ENCODE peak calls at places on chromosome 6, in four cellular contexts. M is HepG2, N is K562, U is GM12878. W is an unnamed sample.

GRCh38 chr6:41092421-41093140 is 19.8 kb downstream of the NFYA start:
- DNase-seq in M (peak; percentile 41), U (no peak), N (peak; percentile 20), W (no peak)

GRCh38 chr6:169841251-169841650 is 89.8 kb downstream of the ERMARD start:
- DNase-seq in M (no peak), N (no peak), U (no peak), W (no peak)

GRCh38 chr6:111565316-111566221 is 40.1 kb downstream of the TRAF3IP2 start:
- DNase-seq in U (no peak), M (peak; percentile 30), N (peak; percentile 29), W (no peak)

GRCh38 chr6:23140879-23141278 is 571.5 kb downstream of the HDGFL1 start:
- DNase-seq in U (no peak), N (no peak), M (no peak), W (no peak)

GRCh38 chr6:82568290-82568993 is 204.8 kb downstream of the TPBG start:
- DNase-seq in M (no peak), N (no peak), U (peak; percentile 79), W (no peak)

GRCh38 chr6:144138542-144138941 is 11.8 kb upstream of the STX11 start:
- DNase-seq in U (no peak), M (no peak), N (no peak), W (no peak)

GRCh38 chr6:170049641-170050491 is 241.0 kb downstream of the DLL1 start:
- DNase-seq in N (no peak), U (no peak), M (no peak), W (no peak)

GRCh38 chr6:157741321-157741720 is 81.7 kb upstream of the SNX9 start:
- DNase-seq in N (no peak), U (no peak), M (no peak), W (no peak)

GRCh38 chr6:73476722-73477121 is 15.2 kb downstream of the MTO1 start:
- DNase-seq in U (no peak), M (no peak), N (no peak), W (no peak)

GRCh38 chr6:128511518-128511917 is 8.9 kb downstream of the PTPRK start:
- DNase-seq in U (peak; percentile 27), M (no peak), N (no peak), W (no peak)

GRCh38 chr6:30754631-30755030 is 10.3 kb upstream of the IER3 start:
- DNase-seq in M (no peak), U (no peak), N (no peak), W (no peak)

GRCh38 chr6:128278876-128279275 is 241.5 kb downstream of the PTPRK start:
- DNase-seq in M (no peak), U (no peak), N (no peak), W (no peak)

GRCh38 chr6:17865798-17866725 is 121.4 kb downstream of the KIF13A start:
- DNase-seq in U (no peak), N (peak; percentile 63), M (peak; percentile 53), W (peak; percentile 98)

GRCh38 chr6:15550724-15551123 is 112.1 kb downstream of the DTNBP1 start:
- DNase-seq in N (no peak), M (no peak), U (no peak), W (no peak)

GRCh38 chr6:109174911-109175310 is 79.6 kb downstream of the CEP57L1 start:
- DNase-seq in N (no peak), M (no peak), U (no peak), W (no peak)

GRCh38 chr6:57224769-57225515 is 2.8 kb upstream of the RAB23 start:
- DNase-seq in N (peak; percentile 53), U (no peak), M (no peak), W (no peak)

GRCh38 chr6:45786243-45786795 is 229.3 kb downstream of the CLIC5 start:
- DNase-seq in N (no peak), M (no peak), U (no peak), W (no peak)

GRCh38 chr6:63802606-63803206 is 167.1 kb downstream of the PHF3 start:
- DNase-seq in N (peak; percentile 2), U (no peak), M (peak; percentile 31), W (no peak)

GRCh38 chr6:2450546-2450945 is 205.1 kb upstream of the GMDS start:
- DNase-seq in N (peak; percentile 25), M (no peak), U (no peak), W (no peak)

GRCh38 chr6:82246802-82247633 is 526 bp downstream of the IBTK start:
- DNase-seq in U (no peak), M (peak; percentile 83), N (peak; percentile 81), W (peak; percentile 36)

GRCh38 chr6:6002809-6003333 is 3.9 kb downstream of the NRN1 start:
- DNase-seq in M (no peak), U (no peak), N (no peak), W (no peak)

GRCh38 chr6:6003334-6004146 is 3.2 kb downstream of the NRN1 start:
- DNase-seq in M (no peak), N (no peak), U (no peak), W (no peak)

GRCh38 chr6:6005467-6006427 is 978 bp downstream of the NRN1 start:
- DNase-seq in U (no peak), N (no peak), M (no peak), W (no peak)

GRCh38 chr6:6002005-6002808 is 4.5 kb downstream of the NRN1 start:
- DNase-seq in U (no peak), M (no peak), N (no peak), W (no peak)

DNA sequence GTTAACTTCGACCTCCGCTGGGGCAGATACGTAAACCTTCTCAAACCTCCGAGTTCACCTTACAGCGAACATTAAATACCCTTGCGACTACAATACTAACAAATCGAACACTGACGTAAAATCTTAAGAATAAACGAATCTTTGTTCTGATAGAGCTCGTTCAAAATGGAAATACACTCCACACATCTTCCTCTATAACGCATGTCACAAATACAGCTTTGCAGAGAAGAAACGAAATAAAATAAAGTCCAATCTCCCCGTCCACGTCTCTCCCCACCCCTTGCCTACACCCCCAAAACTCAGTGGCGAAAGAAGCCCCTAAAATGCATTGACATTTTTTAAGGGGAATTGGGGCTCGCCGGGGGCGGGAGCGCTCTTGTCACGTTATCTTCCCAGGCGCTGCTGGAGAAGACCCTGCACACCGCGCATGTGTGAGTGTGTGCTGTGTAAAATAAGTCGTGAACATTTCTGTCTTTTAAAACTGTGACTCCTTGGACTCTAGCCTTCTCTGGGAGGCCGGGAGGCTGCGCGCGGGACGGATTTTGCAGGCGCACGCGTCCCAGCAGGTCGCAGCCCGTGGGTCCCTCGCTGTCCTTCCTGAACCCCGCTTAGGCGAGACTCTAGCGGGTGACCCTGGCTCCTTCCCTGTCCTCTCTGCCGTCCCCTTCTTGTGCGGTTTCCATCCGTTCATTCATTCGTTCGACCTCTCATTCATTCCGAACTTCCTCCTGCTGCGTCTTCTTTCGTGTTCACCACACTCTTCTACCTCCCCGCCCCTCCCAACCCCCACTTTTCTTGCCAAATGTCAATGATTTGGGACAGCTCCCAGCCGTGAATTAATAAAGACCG is 2.4 kb downstream of the NRN1 start:
- DNase-seq in N (no peak), M (no peak), U (no peak), W (no peak)
- TF ChIP-seq EZH2 in N (no peak), M (no peak), U (no peak), W (no peak)

GRCh38 chr6:42340516-42340915 is 111.2 kb downstream of the TRERF1 start:
- DNase-seq in U (no peak), M (no peak), N (no peak), W (no peak)
- TF ChIP-seq SRF in U (no peak), M (no peak), N (no peak), W (no peak)

GRCh38 chr6:161338015-161338414 is 64.2 kb upstream of the AGPAT4 start:
- DNase-seq in M (no peak), U (no peak), N (no peak), W (no peak)

GRCh38 chr6:161346717-161347504 is 73.0 kb upstream of the AGPAT4 start:
- DNase-seq in U (no peak), M (no peak), N (no peak), W (no peak)

GRCh38 chr6:161341638-161342037 is 67.8 kb upstream of the AGPAT4 start:
- DNase-seq in N (no peak), U (no peak), M (no peak), W (no peak)

GRCh38 chr6:161344640-161345039 is 70.8 kb upstream of the AGPAT4 start:
- DNase-seq in N (no peak), M (no peak), U (no peak), W (no peak)

GRCh38 chr6:161342039-161342438 is 68.2 kb upstream of the AGPAT4 start:
- DNase-seq in N (no peak), M (peak; percentile 10), U (no peak), W (no peak)
- TF ChIP-seq REST in N (no peak), M (no peak), U (no peak), W (no peak)

DNA sequence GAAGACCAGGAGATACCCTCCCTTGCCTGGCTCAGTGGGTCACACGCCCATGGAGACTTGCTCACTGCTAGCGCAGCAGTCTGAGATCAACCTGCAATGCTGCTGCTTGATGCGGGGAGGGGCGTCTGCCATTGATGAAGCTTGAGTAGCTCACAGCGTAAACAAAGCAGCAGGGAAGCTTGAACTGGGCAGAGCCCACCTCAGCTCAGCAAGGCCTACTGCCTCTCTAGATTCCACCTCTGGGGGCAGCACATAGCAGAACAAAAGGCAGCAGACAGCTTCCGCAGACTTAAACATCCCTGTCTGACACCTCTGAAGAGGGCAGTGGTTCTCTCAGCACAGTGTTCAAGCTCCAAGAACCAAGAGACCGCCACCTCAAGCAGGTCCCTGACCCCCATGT is 271.3 kb downstream of the ESR1 start:
- DNase-seq in U (no peak), M (no peak), N (no peak), W (no peak)
- TF ChIP-seq EZH2 in U (no peak), M (no peak), N (no peak), W (no peak)

GRCh38 chr6:142071981-142072380 is 60.7 kb upstream of the GJE1 start:
- DNase-seq in M (peak; percentile 73), U (no peak), N (peak; percentile 12), W (peak; percentile 22)
- TF ChIP-seq SRF in M (no peak), U (no peak), N (no peak), W (no peak)

DNA sequence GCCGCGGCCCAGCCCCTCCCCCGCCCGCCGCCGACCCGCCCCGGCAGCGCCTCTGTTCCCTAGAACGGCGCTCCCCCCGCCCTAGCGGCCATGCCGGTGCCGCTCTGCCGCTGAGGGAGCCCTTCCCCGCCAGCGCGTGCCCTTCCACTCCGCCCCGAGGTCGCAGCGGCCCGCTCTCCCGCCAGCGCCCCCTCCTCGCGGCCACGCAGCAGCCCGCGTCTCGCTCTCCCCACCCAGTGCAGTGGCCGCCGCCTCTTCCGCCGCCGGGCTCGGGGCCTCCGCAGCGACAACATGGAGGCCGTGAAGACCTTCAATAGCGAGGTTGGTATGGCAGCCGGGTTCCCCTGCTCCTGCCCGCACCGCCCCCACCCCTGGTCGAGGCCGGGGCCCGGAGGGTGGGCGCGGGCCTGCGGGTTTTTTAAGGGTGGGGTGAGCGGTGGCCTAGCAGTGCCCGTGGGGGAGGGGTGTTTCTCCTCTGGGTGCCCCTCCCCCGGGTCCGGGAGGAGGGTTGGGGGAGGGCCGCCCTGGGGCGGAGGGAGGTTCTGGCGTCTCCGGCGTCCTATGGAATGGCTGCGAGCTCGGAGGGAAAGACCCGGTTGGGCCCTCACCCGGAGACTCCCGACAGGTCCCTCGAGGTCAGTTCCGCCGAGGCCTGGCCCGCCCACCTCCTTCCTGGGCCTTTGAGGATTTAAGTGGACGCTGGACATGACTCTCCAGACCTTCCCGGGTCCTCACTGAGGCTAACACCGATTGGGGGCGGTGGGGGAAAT is 579 bp downstream of the SCAF8 start:
- DNase-seq in M (peak; percentile 95), U (peak; percentile 61), N (peak; percentile 98), W (peak; percentile 95)
- TF ChIP-seq REST in M (no peak), U (no peak), N (no peak), W (no peak)

GRCh38 chr6:131813991-131814390 is 6.2 kb downstream of the ENPP1 start:
- DNase-seq in M (no peak), U (no peak), N (no peak), W (no peak)
- TF ChIP-seq EZH2 in M (no peak), U (no peak), N (no peak), W (no peak)